ENCODE peak calls at places on chromosomes 5 and 9, in six cellular contexts. O, H, A, L, B and V are unnamed samples.

GRCh38 chr9:136588663-136589464 is 43.0 kb upstream of the NOTCH1 start:
- DNase-seq in A (no peak), B (no peak), L (no peak), H (no peak), O (no peak), V (no peak)

GRCh38 chr9:2260401-2261306 is 245.5 kb downstream of the SMARCA2 start:
- DNase-seq in H (no peak), L (no peak), B (no peak), O (peak; percentile 53), A (peak; percentile 24), V (peak; percentile 66)

GRCh38 chr5:32880781-32881180 is 169.7 kb downstream of the NPR3 start:
- DNase-seq in H (no peak), B (no peak), A (no peak), O (no peak), L (no peak), V (no peak)

GRCh38 chr9:35905912-35906679 is at the start of gene HRCT1:
- DNase-seq in A (peak; percentile 91), B (no peak), O (peak; percentile 98), L (no peak), H (peak; percentile 92), V (peak; percentile 66)

GRCh38 chr9:95511232-95511951 is 5.4 kb downstream of the PTCH1 start:
- DNase-seq in L (peak; percentile 72), O (peak; percentile 82), H (peak; percentile 61), A (peak; percentile 55), B (peak; percentile 85), V (no peak)

GRCh38 chr9:79800578-79800977 is 228.8 kb downstream of the TLE4 start:
- DNase-seq in H (no peak), L (no peak), B (no peak), A (no peak), O (no peak), V (no peak)

GRCh38 chr9:75201480-75202209 is 113.3 kb downstream of the OSTF1 start:
- DNase-seq in H (no peak), O (no peak), L (no peak), B (no peak), A (no peak), V (no peak)

GRCh38 chr5:167684251-167684650 is 607.2 kb upstream of the WWC1 start:
- DNase-seq in L (no peak), B (no peak), O (peak; percentile 33), A (no peak), H (no peak), V (no peak)

GRCh38 chr5:138439537-138440225 is 824 bp downstream of the REEP2 start:
- DNase-seq in O (no peak), H (no peak), A (no peak), L (peak; percentile 28), B (peak; percentile 50), V (no peak)

GRCh38 chr5:62256161-62257017 is 49.6 kb upstream of the KIF2A start:
- DNase-seq in A (no peak), L (no peak), B (peak; percentile 12), O (peak; percentile 52), H (no peak), V (no peak)

GRCh38 chr9:135156525-135157510 is 69.3 kb downstream of the OLFM1 start:
- DNase-seq in O (peak; percentile 69), B (peak; percentile 92), L (peak; percentile 81), H (no peak), A (peak; percentile 53), V (no peak)

GRCh38 chr9:136079211-136079915 is 15.7 kb downstream of the NACC2 start:
- DNase-seq in O (no peak), L (no peak), A (no peak), H (no peak), B (peak; percentile 16), V (no peak)

GRCh38 chr5:41863871-41864486 is 6.2 kb downstream of the OXCT1 start:
- DNase-seq in B (no peak), H (no peak), L (no peak), O (peak; percentile 6), A (no peak), V (no peak)

GRCh38 chr5:130035388-130035787 is 131.1 kb downstream of the CHSY3 start:
- DNase-seq in A (no peak), O (no peak), B (no peak), L (no peak), H (no peak), V (no peak)

GRCh38 chr9:133233681-133234432 is 24.8 kb upstream of the OBP2B start:
- DNase-seq in O (no peak), L (no peak), A (no peak), B (no peak), H (no peak), V (no peak)

GRCh38 chr9:19481971-19482404 is 73.2 kb downstream of the ACER2 start:
- DNase-seq in B (no peak), A (no peak), L (no peak), H (no peak), O (no peak), V (no peak)

GRCh38 chr5:137395011-137395755 is 103.9 kb downstream of the SPOCK1 start:
- DNase-seq in B (no peak), H (no peak), L (no peak), O (no peak), A (no peak), V (peak; percentile 93)

GRCh38 chr5:38265546-38266179 is 7.3 kb downstream of the EGFLAM start:
- DNase-seq in H (no peak), A (peak; percentile 46), L (peak; percentile 91), O (peak; percentile 72), B (peak; percentile 86), V (peak; percentile 3)

GRCh38 chr9:18490591-18491370 is 16.8 kb downstream of the ADAMTSL1 start:
- DNase-seq in A (no peak), B (no peak), L (no peak), H (no peak), O (peak; percentile 97), V (peak; percentile 86)

GRCh38 chr9:112203536-112203935 is 28.4 kb upstream of the SUSD1 start:
- DNase-seq in A (no peak), H (no peak), O (peak; percentile 58), B (no peak), L (no peak), V (peak; percentile 22)

GRCh38 chr5:68196876-68197275 is 18.7 kb upstream of the PIK3R1 start:
- DNase-seq in O (no peak), B (no peak), L (no peak), A (no peak), H (peak; percentile 70), V (no peak)

GRCh38 chr5:178790371-178790770 is 59.9 kb upstream of the ZNF354A start:
- DNase-seq in A (no peak), H (no peak), O (no peak), B (no peak), L (no peak), V (no peak)

GRCh38 chr9:83469722-83470121 is 68.5 kb downstream of the FRMD3 start:
- DNase-seq in H (no peak), A (no peak), L (no peak), O (no peak), B (no peak), V (no peak)

GRCh38 chr5:72619251-72619650 is 112.0 kb upstream of the ZNF366 start:
- DNase-seq in L (no peak), O (no peak), H (no peak), A (no peak), B (no peak), V (no peak)

GRCh38 chr5:72622152-72622760 is 115.0 kb upstream of the ZNF366 start:
- DNase-seq in A (no peak), L (no peak), B (no peak), O (no peak), H (no peak), V (no peak)

GRCh38 chr5:72619677-72620076 is 112.5 kb upstream of the ZNF366 start:
- DNase-seq in O (no peak), H (no peak), L (no peak), B (no peak), A (no peak), V (no peak)

GRCh38 chr5:72623936-72624335 is 116.7 kb upstream of the ZNF366 start:
- DNase-seq in L (no peak), H (no peak), O (no peak), A (no peak), B (no peak), V (no peak)

DNA sequence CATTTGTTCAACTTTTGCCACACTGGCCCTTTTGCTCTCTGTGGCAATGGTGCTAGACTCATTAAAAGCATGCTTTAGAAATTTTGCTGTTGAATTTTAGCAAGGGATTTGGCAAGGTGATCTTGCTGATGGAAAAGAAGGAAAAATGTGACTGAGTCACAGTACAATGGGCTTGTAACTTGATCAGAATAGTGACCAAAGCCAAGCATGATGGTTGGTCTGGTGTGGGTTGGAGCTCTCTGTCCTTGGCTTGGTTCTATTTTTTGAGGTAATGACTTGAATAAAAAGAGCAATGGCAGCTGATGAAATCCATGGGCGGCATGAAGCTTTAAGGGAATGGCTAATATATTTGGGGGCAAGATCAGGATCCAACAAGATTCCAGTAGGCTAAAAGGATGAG is 114.4 kb upstream of the ZNF366 start:
- DNase-seq in B (no peak), O (no peak), L (no peak), H (no peak), A (no peak), V (no peak)
- TF ChIP-seq CTCF in B (no peak), O (no peak), L (no peak), H (no peak), A (no peak), V (no peak)

DNA sequence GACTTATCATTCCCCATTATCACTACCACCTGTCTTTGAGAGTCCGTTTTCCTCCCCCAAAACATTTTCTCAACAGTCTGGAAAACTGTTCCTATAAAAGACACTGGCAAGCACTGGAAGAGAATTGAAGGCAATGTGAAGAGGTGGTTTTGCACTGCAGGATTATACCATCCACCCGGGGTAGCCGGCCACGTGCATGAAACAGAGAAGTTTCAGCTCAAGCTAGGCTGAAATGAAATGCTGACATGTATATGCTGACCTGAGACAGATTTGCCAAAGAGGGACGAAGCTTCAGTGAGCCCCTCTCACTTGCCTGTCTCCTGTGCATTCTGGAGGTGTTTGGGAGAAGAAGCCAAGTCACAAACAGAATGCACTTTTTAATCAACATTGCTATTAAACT is 567.0 kb downstream of the EBF1 start:
- DNase-seq in O (no peak), A (no peak), H (no peak), B (no peak), L (no peak), V (no peak)
- TF ChIP-seq CTCF in O (no peak), A (no peak), H (no peak), B (no peak), L (no peak), V (no peak)

DNA sequence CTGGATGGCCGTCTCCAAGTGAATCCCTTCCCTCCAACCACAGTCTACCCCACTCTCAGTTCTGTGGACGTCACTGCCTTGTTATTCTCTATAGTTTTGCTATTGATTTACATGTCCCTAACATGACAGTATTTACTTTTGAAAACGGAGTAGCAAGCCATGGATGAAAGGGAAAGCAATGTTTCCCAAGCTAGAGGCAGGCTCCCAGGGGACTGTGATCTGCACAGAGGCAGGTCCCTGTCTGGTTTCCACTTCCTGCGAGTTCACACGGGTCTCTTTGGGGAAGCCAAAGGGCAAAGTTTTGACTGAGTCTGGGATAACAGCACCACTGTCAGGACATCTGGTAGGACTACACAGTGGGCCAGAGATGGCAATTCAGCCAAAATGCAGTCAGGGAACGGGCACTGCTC is 12.7 kb downstream of the C9orf153 start:
- DNase-seq in L (no peak), A (peak; percentile 14), O (peak; percentile 25), H (no peak), B (peak; percentile 26), V (no peak)
- TF ChIP-seq CTCF in L (no peak), A (no peak), O (no peak), H (no peak), B (peak; percentile 19), V (peak; percentile 7)

DNA sequence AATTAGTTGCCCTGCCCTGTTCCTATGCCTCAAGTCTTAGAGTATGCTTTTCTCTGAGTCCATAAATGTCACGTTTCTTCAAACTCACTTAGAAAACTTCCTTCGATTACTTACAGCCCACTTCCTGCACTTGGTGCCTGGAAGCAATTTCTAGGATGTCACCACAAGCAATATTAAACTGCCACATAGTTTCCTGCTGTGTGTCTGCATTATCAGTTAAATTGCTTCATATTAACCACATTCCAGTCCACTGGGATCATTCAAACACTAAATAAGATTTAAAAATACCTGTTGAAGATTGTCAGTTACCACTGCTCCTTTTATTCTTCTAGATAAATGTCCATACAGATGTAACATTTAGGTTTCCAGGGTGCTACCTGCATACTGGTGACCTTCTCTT is 4.1 kb downstream of the DENND1A start:
- DNase-seq in H (no peak), A (no peak), B (no peak), O (no peak), L (no peak), V (no peak)
- TF ChIP-seq CTCF in H (no peak), A (no peak), B (no peak), O (no peak), L (no peak), V (no peak)